ENCODE peak calls at places on chromosomes 16 and 17, in ten cellular contexts. One of them, this sample, is unnamed.

GRCh38 chr16:10751291-10751697 is 7.7 kb downstream of the NUBP1 start:
- DNase-seq in Caco-2: no peak
- DNase-seq in epithelial cell of esophagus: no peak
- DNase-seq in lower leg skin: no peak
- DNase-seq in fibroblast of villous mesenchyme: no peak
- DNase-seq in testis: peak
- DNase-seq in uterus: no peak
- DNase-seq in esophagus squamous epithelium: no peak
- DNase-seq in body of pancreas: no peak
- DNase-seq in endodermal cell: no peak
- DNase-seq in this sample: no peak

GRCh38 chr16:69089091-69089912 is 16.2 kb upstream of the HAS3 start:
- DNase-seq in Caco-2: no peak
- DNase-seq in epithelial cell of esophagus: peak
- DNase-seq in lower leg skin: no peak
- DNase-seq in fibroblast of villous mesenchyme: no peak
- DNase-seq in testis: peak
- DNase-seq in uterus: no peak
- DNase-seq in esophagus squamous epithelium: no peak
- DNase-seq in body of pancreas: peak
- DNase-seq in endodermal cell: peak
- DNase-seq in this sample: peak

GRCh38 chr17:76529643-76530488 is 7.6 kb downstream of the CYGB start:
- DNase-seq in Caco-2: no peak
- DNase-seq in epithelial cell of esophagus: peak
- DNase-seq in lower leg skin: peak
- DNase-seq in fibroblast of villous mesenchyme: peak
- DNase-seq in testis: peak
- DNase-seq in uterus: peak
- DNase-seq in esophagus squamous epithelium: no peak
- DNase-seq in body of pancreas: peak
- DNase-seq in endodermal cell: peak
- DNase-seq in this sample: peak

GRCh38 chr17:60534010-60534555 is 8.0 kb upstream of the APPBP2 start:
- DNase-seq in Caco-2: no peak
- DNase-seq in epithelial cell of esophagus: no peak
- DNase-seq in lower leg skin: no peak
- DNase-seq in fibroblast of villous mesenchyme: peak
- DNase-seq in testis: no peak
- DNase-seq in uterus: no peak
- DNase-seq in esophagus squamous epithelium: no peak
- DNase-seq in body of pancreas: no peak
- DNase-seq in endodermal cell: peak
- DNase-seq in this sample: no peak

GRCh38 chr16:50857881-50858280 is 116.0 kb downstream of the CYLD start:
- DNase-seq in Caco-2: no peak
- DNase-seq in epithelial cell of esophagus: no peak
- DNase-seq in lower leg skin: peak
- DNase-seq in fibroblast of villous mesenchyme: no peak
- DNase-seq in testis: no peak
- DNase-seq in uterus: no peak
- DNase-seq in esophagus squamous epithelium: no peak
- DNase-seq in body of pancreas: no peak
- DNase-seq in endodermal cell: no peak
- DNase-seq in this sample: no peak

GRCh38 chr17:12047977-12048376 is 27.3 kb downstream of the MAP2K4 start:
- DNase-seq in Caco-2: no peak
- DNase-seq in epithelial cell of esophagus: peak
- DNase-seq in lower leg skin: no peak
- DNase-seq in fibroblast of villous mesenchyme: no peak
- DNase-seq in testis: no peak
- DNase-seq in uterus: no peak
- DNase-seq in esophagus squamous epithelium: no peak
- DNase-seq in body of pancreas: no peak
- DNase-seq in endodermal cell: no peak
- DNase-seq in this sample: peak

GRCh38 chr16:30543067-30543466 is 8.4 kb upstream of the ZNF747 start:
- DNase-seq in Caco-2: no peak
- DNase-seq in epithelial cell of esophagus: no peak
- DNase-seq in lower leg skin: no peak
- DNase-seq in fibroblast of villous mesenchyme: no peak
- DNase-seq in testis: no peak
- DNase-seq in uterus: no peak
- DNase-seq in esophagus squamous epithelium: no peak
- DNase-seq in body of pancreas: no peak
- DNase-seq in endodermal cell: no peak
- DNase-seq in this sample: no peak

GRCh38 chr17:2395258-2396170 is 5.3 kb downstream of the MNT start:
- DNase-seq in Caco-2: no peak
- DNase-seq in epithelial cell of esophagus: peak
- DNase-seq in lower leg skin: no peak
- DNase-seq in fibroblast of villous mesenchyme: peak
- DNase-seq in testis: peak
- DNase-seq in uterus: no peak
- DNase-seq in esophagus squamous epithelium: no peak
- DNase-seq in body of pancreas: no peak
- DNase-seq in endodermal cell: peak
- DNase-seq in this sample: peak

GRCh38 chr16:23595951-23596720 is at the start of gene NDUFAB1:
- DNase-seq in Caco-2: peak
- DNase-seq in epithelial cell of esophagus: peak
- DNase-seq in lower leg skin: peak
- DNase-seq in fibroblast of villous mesenchyme: peak
- DNase-seq in testis: peak
- DNase-seq in uterus: peak
- DNase-seq in esophagus squamous epithelium: peak
- DNase-seq in body of pancreas: peak
- DNase-seq in endodermal cell: peak
- DNase-seq in this sample: peak

GRCh38 chr16:65178151-65178550 is 56.3 kb upstream of the CDH11 start:
- DNase-seq in Caco-2: no peak
- DNase-seq in epithelial cell of esophagus: peak
- DNase-seq in lower leg skin: no peak
- DNase-seq in fibroblast of villous mesenchyme: peak
- DNase-seq in testis: no peak
- DNase-seq in uterus: no peak
- DNase-seq in esophagus squamous epithelium: no peak
- DNase-seq in body of pancreas: no peak
- DNase-seq in endodermal cell: no peak
- DNase-seq in this sample: peak

GRCh38 chr17:33435716-33436301 is 142.7 kb upstream of the ASIC2 start:
- DNase-seq in Caco-2: no peak
- DNase-seq in epithelial cell of esophagus: no peak
- DNase-seq in lower leg skin: no peak
- DNase-seq in fibroblast of villous mesenchyme: peak
- DNase-seq in testis: no peak
- DNase-seq in uterus: no peak
- DNase-seq in esophagus squamous epithelium: no peak
- DNase-seq in body of pancreas: no peak
- DNase-seq in endodermal cell: no peak
- DNase-seq in this sample: peak

GRCh38 chr16:11524098-11524760 is 62.5 kb downstream of the LITAF start:
- DNase-seq in Caco-2: no peak
- DNase-seq in epithelial cell of esophagus: no peak
- DNase-seq in lower leg skin: no peak
- DNase-seq in fibroblast of villous mesenchyme: no peak
- DNase-seq in testis: no peak
- DNase-seq in uterus: no peak
- DNase-seq in esophagus squamous epithelium: no peak
- DNase-seq in body of pancreas: no peak
- DNase-seq in endodermal cell: no peak
- DNase-seq in this sample: peak

GRCh38 chr17:30323895-30324319 is 9.9 kb downstream of the TMIGD1 start:
- DNase-seq in Caco-2: no peak
- DNase-seq in epithelial cell of esophagus: peak
- DNase-seq in lower leg skin: no peak
- DNase-seq in fibroblast of villous mesenchyme: peak
- DNase-seq in testis: peak
- DNase-seq in uterus: no peak
- DNase-seq in esophagus squamous epithelium: no peak
- DNase-seq in body of pancreas: peak
- DNase-seq in endodermal cell: no peak
- DNase-seq in this sample: peak

GRCh38 chr17:76727745-76728456 is 1.3 kb downstream of the METTL23 start:
- DNase-seq in Caco-2: no peak
- DNase-seq in epithelial cell of esophagus: no peak
- DNase-seq in lower leg skin: peak
- DNase-seq in fibroblast of villous mesenchyme: peak
- DNase-seq in testis: no peak
- DNase-seq in uterus: no peak
- DNase-seq in esophagus squamous epithelium: no peak
- DNase-seq in body of pancreas: no peak
- DNase-seq in endodermal cell: peak
- DNase-seq in this sample: no peak

GRCh38 chr17:8826808-8827435 is 27.8 kb upstream of the MFSD6L start:
- DNase-seq in Caco-2: no peak
- DNase-seq in epithelial cell of esophagus: no peak
- DNase-seq in lower leg skin: peak
- DNase-seq in fibroblast of villous mesenchyme: no peak
- DNase-seq in testis: no peak
- DNase-seq in uterus: no peak
- DNase-seq in esophagus squamous epithelium: no peak
- DNase-seq in body of pancreas: no peak
- DNase-seq in endodermal cell: peak
- DNase-seq in this sample: no peak

GRCh38 chr16:47858333-47859067 is 297.3 kb downstream of the ABCC12 start:
- DNase-seq in Caco-2: no peak
- DNase-seq in epithelial cell of esophagus: peak
- DNase-seq in lower leg skin: no peak
- DNase-seq in fibroblast of villous mesenchyme: no peak
- DNase-seq in testis: no peak
- DNase-seq in uterus: no peak
- DNase-seq in esophagus squamous epithelium: no peak
- DNase-seq in body of pancreas: no peak
- DNase-seq in endodermal cell: peak
- DNase-seq in this sample: peak

GRCh38 chr16:13702614-13703013 is 217.3 kb upstream of the ERCC4 start:
- DNase-seq in Caco-2: no peak
- DNase-seq in epithelial cell of esophagus: no peak
- DNase-seq in lower leg skin: no peak
- DNase-seq in fibroblast of villous mesenchyme: no peak
- DNase-seq in testis: no peak
- DNase-seq in uterus: no peak
- DNase-seq in esophagus squamous epithelium: no peak
- DNase-seq in body of pancreas: peak
- DNase-seq in endodermal cell: no peak
- DNase-seq in this sample: no peak

GRCh38 chr16:83307206-83307990 is 500.4 kb upstream of the HSBP1 start:
- DNase-seq in Caco-2: no peak
- DNase-seq in epithelial cell of esophagus: no peak
- DNase-seq in lower leg skin: no peak
- DNase-seq in fibroblast of villous mesenchyme: no peak
- DNase-seq in testis: no peak
- DNase-seq in uterus: no peak
- DNase-seq in esophagus squamous epithelium: no peak
- DNase-seq in body of pancreas: no peak
- DNase-seq in endodermal cell: no peak
- DNase-seq in this sample: no peak

DNA sequence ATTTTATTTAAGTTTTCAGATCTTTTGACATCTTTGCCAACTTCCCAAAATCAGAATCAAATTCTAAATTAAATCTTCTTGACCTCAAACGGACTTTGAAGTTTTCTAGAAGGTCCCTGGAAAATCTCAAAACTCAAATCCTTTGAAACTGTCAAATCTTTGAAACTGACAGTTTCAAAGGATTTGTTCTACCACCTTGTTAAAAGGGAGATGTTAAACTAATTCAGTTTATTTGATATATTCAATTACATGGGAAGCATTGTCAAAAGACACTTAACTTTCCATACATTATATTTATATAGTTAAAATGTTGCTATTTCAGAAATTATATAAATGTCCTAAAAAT is 3.4 kb upstream of the DPEP1 start:
- DNase-seq in Caco-2: no peak
- DNase-seq in epithelial cell of esophagus: no peak
- DNase-seq in lower leg skin: no peak
- DNase-seq in fibroblast of villous mesenchyme: no peak
- DNase-seq in testis: no peak
- DNase-seq in uterus: no peak
- DNase-seq in esophagus squamous epithelium: no peak
- DNase-seq in body of pancreas: no peak
- DNase-seq in endodermal cell: no peak
- DNase-seq in this sample: no peak
- TF ChIP-seq CTCF in Caco-2: no peak
- TF ChIP-seq CTCF in epithelial cell of esophagus: no peak
- TF ChIP-seq CTCF in lower leg skin: no peak
- TF ChIP-seq CTCF in fibroblast of villous mesenchyme: no peak
- TF ChIP-seq CTCF in testis: no peak
- TF ChIP-seq CTCF in uterus: no peak
- TF ChIP-seq CTCF in esophagus squamous epithelium: no peak
- TF ChIP-seq CTCF in body of pancreas: no peak
- TF ChIP-seq CTCF in endodermal cell: no peak
- TF ChIP-seq CTCF in this sample: no peak

GRCh38 chr17:42094375-42095069 is 3.8 kb downstream of the ZNF385C start:
- DNase-seq in Caco-2: no peak
- DNase-seq in epithelial cell of esophagus: no peak
- DNase-seq in lower leg skin: no peak
- DNase-seq in fibroblast of villous mesenchyme: no peak
- DNase-seq in testis: no peak
- DNase-seq in uterus: no peak
- DNase-seq in esophagus squamous epithelium: no peak
- DNase-seq in body of pancreas: no peak
- DNase-seq in endodermal cell: no peak
- DNase-seq in this sample: no peak
- H3K4me3 ChIP-seq in Caco-2: no peak
- H3K4me3 ChIP-seq in epithelial cell of esophagus: no peak
- H3K4me3 ChIP-seq in lower leg skin: no peak
- H3K4me3 ChIP-seq in fibroblast of villous mesenchyme: no peak
- H3K4me3 ChIP-seq in testis: no peak
- H3K4me3 ChIP-seq in uterus: no peak
- H3K4me3 ChIP-seq in esophagus squamous epithelium: no peak
- H3K4me3 ChIP-seq in body of pancreas: no peak
- H3K4me3 ChIP-seq in endodermal cell: no peak
- H3K4me3 ChIP-seq in this sample: no peak

GRCh38 chr16:87279094-87279658 is 38.0 kb downstream of the C16orf95 start:
- DNase-seq in Caco-2: no peak
- DNase-seq in epithelial cell of esophagus: no peak
- DNase-seq in lower leg skin: no peak
- DNase-seq in fibroblast of villous mesenchyme: no peak
- DNase-seq in testis: no peak
- DNase-seq in uterus: no peak
- DNase-seq in esophagus squamous epithelium: no peak
- DNase-seq in body of pancreas: no peak
- DNase-seq in endodermal cell: no peak
- DNase-seq in this sample: no peak
- TF ChIP-seq CTCF in Caco-2: no peak
- TF ChIP-seq CTCF in epithelial cell of esophagus: no peak
- TF ChIP-seq CTCF in lower leg skin: no peak
- TF ChIP-seq CTCF in fibroblast of villous mesenchyme: no peak
- TF ChIP-seq CTCF in testis: no peak
- TF ChIP-seq CTCF in uterus: no peak
- TF ChIP-seq CTCF in esophagus squamous epithelium: no peak
- TF ChIP-seq CTCF in body of pancreas: no peak
- TF ChIP-seq CTCF in endodermal cell: no peak
- TF ChIP-seq CTCF in this sample: no peak

GRCh38 chr16:4298761-4299522 is 16.9 kb upstream of the GLIS2 start:
- DNase-seq in Caco-2: peak
- DNase-seq in epithelial cell of esophagus: peak
- DNase-seq in lower leg skin: peak
- DNase-seq in fibroblast of villous mesenchyme: peak
- DNase-seq in testis: peak
- DNase-seq in uterus: peak
- DNase-seq in esophagus squamous epithelium: no peak
- DNase-seq in body of pancreas: peak
- DNase-seq in endodermal cell: peak
- DNase-seq in this sample: peak
- H3K4me3 ChIP-seq in Caco-2: peak
- H3K4me3 ChIP-seq in epithelial cell of esophagus: peak
- H3K4me3 ChIP-seq in lower leg skin: no peak
- H3K4me3 ChIP-seq in fibroblast of villous mesenchyme: peak
- H3K4me3 ChIP-seq in testis: no peak
- H3K4me3 ChIP-seq in uterus: no peak
- H3K4me3 ChIP-seq in esophagus squamous epithelium: no peak
- H3K4me3 ChIP-seq in body of pancreas: no peak
- H3K4me3 ChIP-seq in endodermal cell: no peak
- H3K4me3 ChIP-seq in this sample: no peak

This sample was measured in choroid plexus epithelial cell.